ENCODE peak calls at places on chromosome 6, in six cellular contexts. R, L, A, P, E and F are unnamed samples.

GRCh38 chr6:74872754-74873446 is 333.0 kb downstream of the COL12A1 start:
- DNase-seq in P (no peak), E (no peak), R (no peak), L (no peak), A (peak), F (no peak)

GRCh38 chr6:53765270-53765669 is 29.5 kb upstream of the LRRC1 start:
- DNase-seq in L (peak), R (no peak), P (no peak), A (no peak), E (no peak), F (no peak)

GRCh38 chr6:161618816-161619454 is 345.1 kb upstream of the AGPAT4 start:
- DNase-seq in E (no peak), P (peak), R (peak), L (peak), A (no peak), F (peak)

GRCh38 chr6:6005467-6006427 is 978 bp downstream of the NRN1 start:
- DNase-seq in E (no peak), R (no peak), A (peak), L (no peak), P (no peak), F (no peak)

GRCh38 chr6:16316741-16317251 is 78.4 kb downstream of the GMPR start:
- DNase-seq in E (no peak), A (peak), P (peak), R (peak), L (peak), F (peak)

GRCh38 chr6:105045546-105045945 is 88.6 kb downstream of the LIN28B start:
- DNase-seq in A (peak), P (no peak), L (peak), R (peak), E (no peak), F (no peak)

GRCh38 chr6:32432050-32432450 is 7.6 kb upstream of the HLA-DRA start:
- DNase-seq in E (no peak), L (peak), R (peak), A (peak), P (no peak), F (peak)

GRCh38 chr6:142325111-142325510 is 23.3 kb downstream of the ADGRG6 start:
- DNase-seq in L (no peak), R (no peak), A (no peak), P (no peak), E (no peak), F (no peak)

GRCh38 chr6:34587325-34587724 is 31.2 kb upstream of the SPDEF start:
- DNase-seq in A (no peak), L (no peak), E (no peak), P (no peak), R (no peak), F (no peak)

GRCh38 chr6:5089821-5090449 is 4.8 kb downstream of the PPP1R3G start:
- DNase-seq in E (no peak), P (no peak), R (no peak), L (no peak), A (peak), F (no peak)

GRCh38 chr6:69416739-69417138 is 380.1 kb downstream of the LMBRD1 start:
- DNase-seq in P (no peak), R (no peak), E (no peak), A (no peak), L (no peak), F (no peak)

GRCh38 chr6:32118782-32119628 is 9.0 kb downstream of the ATF6B start:
- DNase-seq in R (peak), A (peak), E (peak), P (peak), L (peak), F (peak)

GRCh38 chr6:140494321-140495085 is 1120.1 kb upstream of the CITED2 start:
- DNase-seq in A (no peak), E (no peak), L (no peak), P (no peak), R (no peak), F (no peak)

GRCh38 chr6:82971877-82972460 is 93.7 kb downstream of the UBE3D start:
- DNase-seq in E (no peak), L (no peak), A (no peak), P (no peak), R (no peak), F (no peak)

GRCh38 chr6:159761135-159761872 is 541 bp upstream of the ACAT2 start:
- DNase-seq in E (no peak), L (no peak), A (peak), P (peak), R (peak), F (peak)
- TF ChIP-seq MYC in E (no peak), L (no peak), A (no peak), P (no peak), R (no peak), F (no peak)

GRCh38 chr6:72421387-72421786 is 200.5 kb upstream of the KCNQ5 start:
- DNase-seq in A (no peak), L (no peak), P (no peak), R (no peak), E (no peak), F (no peak)
- TF ChIP-seq MYC in A (no peak), L (no peak), P (no peak), R (no peak), E (no peak), F (no peak)

GRCh38 chr6:79777713-79778579 is 146.8 kb downstream of the SH3BGRL2 start:
- DNase-seq in L (peak), E (peak), A (peak), R (peak), P (peak), F (peak)
- TF ChIP-seq MYC in L (no peak), E (no peak), A (no peak), R (peak), P (no peak), F (no peak)

DNA sequence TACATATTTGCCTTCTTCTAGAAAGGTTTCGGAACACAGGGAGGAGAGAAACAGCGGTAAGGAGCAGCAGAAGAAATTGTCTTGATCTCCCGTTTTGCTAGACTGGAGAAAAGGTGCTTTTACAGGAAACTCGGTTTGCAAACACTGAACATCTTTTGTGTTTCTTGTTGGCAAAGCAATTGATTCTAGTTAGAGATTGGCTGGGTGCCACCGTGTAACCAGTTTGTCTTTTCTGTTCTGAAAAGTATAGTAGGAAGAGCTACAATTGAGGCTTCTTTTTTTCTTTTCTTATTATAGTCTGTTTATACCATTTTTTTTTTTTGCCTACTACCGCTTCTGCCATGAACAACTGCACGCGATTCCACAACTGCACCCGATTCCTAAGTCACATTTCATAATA is 404.1 kb upstream of the ID4 start:
- DNase-seq in E (no peak), R (no peak), P (no peak), L (no peak), A (no peak), F (no peak)
- TF ChIP-seq MYC in E (no peak), R (no peak), P (no peak), L (no peak), A (no peak), F (no peak)

GRCh38 chr6:125792172-125792571 is 1.4 kb downstream of the NCOA7 start:
- DNase-seq in R (no peak), P (no peak), A (no peak), L (no peak), E (no peak), F (no peak)
- TF ChIP-seq MYC in R (no peak), P (no peak), A (no peak), L (no peak), E (no peak), F (no peak)

DNA sequence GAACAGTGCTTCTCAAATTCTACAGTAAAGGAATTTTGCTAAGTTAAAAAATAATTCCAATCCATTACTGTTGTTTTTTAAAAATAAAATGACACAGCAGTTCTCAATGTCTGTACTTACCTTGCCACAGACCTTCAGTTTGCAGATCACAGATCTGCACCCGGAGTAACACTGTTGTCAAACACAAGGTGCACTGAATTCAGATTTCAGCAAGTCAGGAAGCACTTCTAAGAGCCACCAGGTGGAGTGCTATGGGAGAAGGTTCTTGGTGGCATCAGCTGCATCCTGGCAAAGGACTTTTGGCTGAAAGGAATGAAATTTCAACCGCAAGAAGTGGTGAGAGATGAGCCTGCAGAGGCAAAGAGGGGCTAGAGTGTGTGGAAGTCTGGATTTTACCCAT is 17.4 kb downstream of the RSPH4A start:
- DNase-seq in P (no peak), E (no peak), L (peak), A (no peak), R (peak), F (peak)
- TF ChIP-seq MYC in P (no peak), E (no peak), L (no peak), A (no peak), R (no peak), F (no peak)

GRCh38 chr6:111752476-111752875 is 120.8 kb downstream of the FYN start:
- DNase-seq in R (no peak), P (no peak), E (no peak), L (no peak), A (no peak), F (no peak)
- TF ChIP-seq MYC in R (no peak), P (no peak), E (no peak), L (no peak), A (no peak), F (no peak)

GRCh38 chr6:157840776-157841175 is 17.7 kb downstream of the SNX9 start:
- DNase-seq in P (no peak), L (peak), R (no peak), E (no peak), A (peak), F (peak)
- TF ChIP-seq MYC in P (no peak), L (no peak), R (no peak), E (no peak), A (no peak), F (no peak)